ENCODE peak calls at places on chromosomes 6 and 20, in four cellular contexts. E, J, M and Y are unnamed samples.

GRCh38 chr6:27591660-27592059 is 118.8 kb upstream of the ZNF184 start:
- DNase-seq in E (peak), J (no peak), M (no peak), Y (peak)

GRCh38 chr6:89693207-89693606 is 54.7 kb upstream of the LYRM2 start:
- DNase-seq in E (peak), J (no peak), M (no peak), Y (no peak)

GRCh38 chr6:19691465-19692167 is 145.6 kb upstream of the ID4 start:
- DNase-seq in E (no peak), J (no peak), M (no peak), Y (no peak)

GRCh38 chr6:33740794-33741193 is 5.9 kb downstream of the IP6K3 start:
- DNase-seq in E (no peak), J (no peak), M (peak), Y (no peak)

GRCh38 chr6:41155132-41155805 is 1.1 kb upstream of the TREML1 start:
- DNase-seq in E (peak), J (no peak), M (no peak), Y (no peak)

GRCh38 chr20:50191065-50191565 is 485 bp downstream of the CEBPB start:
- DNase-seq in E (peak), J (peak), M (peak), Y (no peak)

GRCh38 chr6:81793811-81794210 is 41.3 kb upstream of the TENT5A start:
- DNase-seq in E (peak), J (no peak), M (no peak), Y (no peak)

GRCh38 chr6:80535914-80536565 is 429.6 kb downstream of the BCKDHB start:
- DNase-seq in E (peak), J (no peak), M (no peak), Y (no peak)

GRCh38 chr6:106513813-106514212 is 115.5 kb downstream of the RTN4IP1 start:
- DNase-seq in E (no peak), J (peak), M (no peak), Y (no peak)

GRCh38 chr6:151436814-151437213 is 15.1 kb downstream of the RMND1 start:
- DNase-seq in E (no peak), J (no peak), M (no peak), Y (peak)

GRCh38 chr20:32569018-32569379 is 16.1 kb downstream of the NOL4L start:
- DNase-seq in E (no peak), J (no peak), M (no peak), Y (no peak)